ENCODE peak calls at places on chromosomes 11 and 22, in seven cellular contexts. R is Calu3, A is fibroblast of lung, P is heart left ventricle, B is T-cell, J is ELR, L is uterus. N is an unnamed sample.

GRCh38 chr11:87871071-87871470 is 304.2 kb downstream of the RAB38 start:
- DNase-seq in R (no peak), J (no peak), B (no peak), L (no peak), A (no peak), P (no peak), N (no peak)

GRCh38 chr22:37242395-37242918 is 1.6 kb downstream of the RAC2 start:
- DNase-seq in B (peak; percentile 81), L (peak; percentile 32), P (peak; percentile 62), J (peak; percentile 79), A (peak; percentile 40), R (no peak), N (no peak)

GRCh38 chr11:22920939-22921565 is 60.8 kb upstream of the CCDC179 start:
- DNase-seq in P (no peak), R (peak; percentile 41), L (no peak), B (no peak), A (peak; percentile 45), J (peak; percentile 66), N (peak; percentile 25)

GRCh38 chr11:61686469-61686868 is 6.3 kb downstream of the DAGLA start:
- DNase-seq in P (no peak), L (no peak), B (no peak), J (no peak), A (no peak), R (no peak), N (no peak)

GRCh38 chr22:44926124-44926475 is 83.7 kb downstream of the PHF21B start:
- DNase-seq in P (no peak), L (no peak), B (no peak), R (no peak), A (no peak), J (no peak), N (no peak)

GRCh38 chr11:67352546-67353316 is 615 bp downstream of the POLD4 start:
- DNase-seq in A (no peak), J (peak; percentile 50), L (peak; percentile 47), R (peak; percentile 53), B (peak; percentile 51), P (peak; percentile 70), N (no peak)

GRCh38 chr22:36155702-36156101 is 4.9 kb downstream of the APOL3 start:
- DNase-seq in L (peak; percentile 83), B (no peak), P (peak; percentile 81), R (no peak), J (no peak), A (no peak), N (no peak)

GRCh38 chr22:28951969-28952521 is 68.7 kb downstream of the ZNRF3 start:
- DNase-seq in A (peak; percentile 71), J (no peak), P (no peak), R (peak; percentile 25), B (no peak), L (no peak), N (peak; percentile 27)

GRCh38 chr11:993141-993540 is 43.4 kb downstream of the MUC6 start:
- DNase-seq in A (no peak), R (no peak), L (no peak), B (no peak), P (no peak), J (no peak), N (no peak)

GRCh38 chr11:46737699-46738098 is 18.7 kb downstream of the F2 start:
- DNase-seq in L (no peak), P (no peak), R (no peak), B (no peak), J (no peak), A (no peak), N (no peak)

GRCh38 chr22:33328789-33329296 is 270.7 kb upstream of the SYN3 start:
- DNase-seq in P (no peak), A (peak; percentile 95), B (no peak), L (no peak), J (no peak), R (peak; percentile 69), N (peak; percentile 31)

GRCh38 chr11:128226106-128226716 is 361.1 kb downstream of the ETS1 start:
- DNase-seq in L (no peak), A (no peak), P (no peak), R (no peak), B (no peak), J (no peak), N (no peak)

GRCh38 chr11:93908689-93909088 is 58.3 kb upstream of the VSTM5 start:
- DNase-seq in R (peak; percentile 2), B (no peak), A (peak; percentile 97), J (peak; percentile 91), L (no peak), P (no peak), N (peak; percentile 54)

GRCh38 chr11:93986716-93987115 is 34.4 kb upstream of the HEPHL1 start:
- DNase-seq in R (peak; percentile 32), P (no peak), B (no peak), A (peak; percentile 50), L (no peak), J (peak; percentile 43), N (peak; percentile 8)

GRCh38 chr11:3095712-3096361 is 38.6 kb upstream of the CARS1 start:
- DNase-seq in B (no peak), R (no peak), A (peak; percentile 81), L (no peak), P (peak; percentile 54), J (peak; percentile 96), N (peak; percentile 83)

GRCh38 chr22:30610299-30610698 is 3.3 kb downstream of the TCN2 start:
- DNase-seq in R (no peak), L (no peak), P (peak; percentile 45), A (no peak), B (no peak), J (no peak), N (no peak)

GRCh38 chr22:43969021-43969878 is 14.0 kb downstream of the SAMM50 start:
- DNase-seq in P (no peak), B (no peak), L (no peak), R (no peak), A (no peak), J (no peak), N (no peak)

GRCh38 chr11:76612226-76612625 is 58.3 kb downstream of the LRRC32 start:
- DNase-seq in A (no peak), J (no peak), L (no peak), R (no peak), P (no peak), B (no peak), N (no peak)

GRCh38 chr11:46381046-46381835 is at the start of gene MDK:
- DNase-seq in B (no peak), L (no peak), P (no peak), A (no peak), J (no peak), R (no peak), N (no peak)

GRCh38 chr11:12863605-12864121 is 145.5 kb upstream of the RASSF10 start:
- DNase-seq in B (no peak), P (no peak), L (no peak), R (no peak), A (no peak), J (no peak), N (no peak)

GRCh38 chr22:27997538-27997937 is 78.5 kb upstream of the PITPNB start:
- DNase-seq in B (no peak), P (peak; percentile 6), L (no peak), R (no peak), J (peak; percentile 23), A (no peak), N (peak; percentile 35)

GRCh38 chr11:13984616-13985474 is 22.3 kb downstream of the SPON1 start:
- DNase-seq in P (no peak), A (peak; percentile 85), L (no peak), J (peak; percentile 74), R (no peak), B (no peak), N (peak; percentile 45)

GRCh38 chr11:11577932-11578331 is 43.9 kb downstream of the GALNT18 start:
- DNase-seq in R (no peak), P (no peak), J (no peak), A (no peak), L (no peak), B (no peak), N (no peak)

GRCh38 chr22:44823396-44823795 is 71.0 kb downstream of the ARHGAP8 start:
- DNase-seq in R (no peak), B (no peak), A (no peak), L (no peak), J (no peak), P (no peak), N (no peak)

GRCh38 chr11:34055218-34056000 is 3.9 kb downstream of the CAPRIN1 start:
- DNase-seq in A (no peak), P (no peak), J (no peak), R (no peak), L (no peak), B (no peak), N (no peak)

GRCh38 chr11:66559141-66559861 is 9.1 kb downstream of the CTSF start:
- DNase-seq in R (no peak), J (no peak), L (peak; percentile 46), P (no peak), A (no peak), B (no peak), N (no peak)

GRCh38 chr11:92002568-92002967 is 222.1 kb upstream of the FAT3 start:
- DNase-seq in B (no peak), A (no peak), R (no peak), L (no peak), P (no peak), J (no peak), N (no peak)

GRCh38 chr11:111557425-111558111 is 17.0 kb downstream of the LAYN start:
- DNase-seq in L (peak; percentile 33), B (no peak), R (no peak), J (peak; percentile 98), A (peak; percentile 99), P (no peak), N (peak; percentile 83)

GRCh38 chr11:8256271-8257002 is 7.2 kb downstream of the LMO1 start:
- DNase-seq in B (no peak), A (no peak), J (no peak), R (no peak), L (peak; percentile 6), P (no peak), N (no peak)

N was measured in stromal cell of bone marrow.